ENCODE peak calls at places on chromosomes 5 and 9, in nine cellular contexts. V, C, N, G, K, Q, E, Z and J are unnamed samples.

GRCh38 chr9:96139592-96140251 is 162.3 kb downstream of the HSD17B3 start:
- DNase-seq in V (peak; percentile 73), C (no peak), N (no peak), G (no peak), K (peak; percentile 94), Q (peak; percentile 66), E (no peak), Z (peak; percentile 84), J (no peak)

GRCh38 chr5:75324791-75325190 is 12.2 kb upstream of the HMGCR start:
- DNase-seq in V (no peak), C (no peak), N (no peak), G (no peak), K (no peak), Q (no peak), E (no peak), Z (no peak), J (no peak)

GRCh38 chr9:87725356-87725899 is 491 bp upstream of the CTSL start:
- DNase-seq in V (peak; percentile 13), C (no peak), N (no peak), G (peak; percentile 42), K (peak; percentile 13), Q (peak; percentile 58), E (peak; percentile 24), Z (no peak), J (no peak)

GRCh38 chr9:87392091-87392490 is 105.6 kb upstream of the DAPK1 start:
- DNase-seq in V (no peak), C (no peak), N (no peak), G (no peak), K (no peak), Q (no peak), E (no peak), Z (no peak), J (no peak)

GRCh38 chr9:13524245-13524644 is 244.8 kb upstream of the MPDZ start:
- DNase-seq in V (no peak), C (no peak), N (no peak), G (no peak), K (no peak), Q (no peak), E (no peak), Z (no peak), J (no peak)

GRCh38 chr9:107694390-107694789 is 204.8 kb upstream of the KLF4 start:
- DNase-seq in V (no peak), C (no peak), N (no peak), G (no peak), K (no peak), Q (no peak), E (no peak), Z (no peak), J (no peak)

GRCh38 chr5:115169392-115170127 is at the start of gene TRIM36:
- DNase-seq in V (peak; percentile 96), C (peak; percentile 82), N (peak; percentile 85), G (peak; percentile 83), K (peak; percentile 94), Q (peak; percentile 91), E (peak; percentile 89), Z (peak; percentile 89), J (peak; percentile 92)

GRCh38 chr5:112971285-112971684 is 5.3 kb upstream of the DCP2 start:
- DNase-seq in V (no peak), C (no peak), N (no peak), G (no peak), K (no peak), Q (no peak), E (no peak), Z (no peak), J (no peak)

GRCh38 chr9:33159760-33160127 is 7.4 kb downstream of the B4GALT1 start:
- DNase-seq in V (no peak), C (no peak), N (no peak), G (no peak), K (peak; percentile 53), Q (no peak), E (no peak), Z (no peak), J (peak; percentile 46)